ENCODE peak calls at places on chromosome 9, in seven cellular contexts. One of them, this sample, is unnamed.

GRCh38 chr9:136787690-136788400 is 3.3 kb upstream of the TMEM141 start:
- DNase-seq in OCI-M1: peak
- DNase-seq in NT2/D1: peak
- DNase-seq in GM12865: peak
- DNase-seq in RWPE2: peak
- DNase-seq in HCT116: no peak
- DNase-seq in GM18507: no peak
- DNase-seq in this sample: no peak

GRCh38 chr9:97954550-97954989 is 16.6 kb upstream of the HEMGN start:
- DNase-seq in OCI-M1: peak
- DNase-seq in NT2/D1: peak
- DNase-seq in GM12865: peak
- DNase-seq in RWPE2: no peak
- DNase-seq in HCT116: peak
- DNase-seq in GM18507: peak
- DNase-seq in this sample: peak

GRCh38 chr9:101977614-101978210 is 239.3 kb upstream of the GRIN3A start:
- DNase-seq in OCI-M1: peak
- DNase-seq in NT2/D1: no peak
- DNase-seq in GM12865: peak
- DNase-seq in RWPE2: no peak
- DNase-seq in HCT116: peak
- DNase-seq in GM18507: peak
- DNase-seq in this sample: no peak

GRCh38 chr9:89463986-89464901 is 33.7 kb downstream of the SEMA4D start:
- DNase-seq in OCI-M1: peak
- DNase-seq in NT2/D1: no peak
- DNase-seq in GM12865: peak
- DNase-seq in RWPE2: peak
- DNase-seq in HCT116: no peak
- DNase-seq in GM18507: peak
- DNase-seq in this sample: peak

GRCh38 chr9:69292078-69292477 is 32.9 kb upstream of the ENTREP1 start:
- DNase-seq in OCI-M1: no peak
- DNase-seq in NT2/D1: no peak
- DNase-seq in GM12865: no peak
- DNase-seq in RWPE2: no peak
- DNase-seq in HCT116: peak
- DNase-seq in GM18507: no peak
- DNase-seq in this sample: no peak

GRCh38 chr9:91771027-91771426 is 179.0 kb downstream of the ROR2 start:
- DNase-seq in OCI-M1: no peak
- DNase-seq in NT2/D1: no peak
- DNase-seq in GM12865: no peak
- DNase-seq in RWPE2: no peak
- DNase-seq in HCT116: no peak
- DNase-seq in GM18507: no peak
- DNase-seq in this sample: no peak

GRCh38 chr9:111839387-111839786 is 44.6 kb upstream of the SHOC1 start:
- DNase-seq in OCI-M1: no peak
- DNase-seq in NT2/D1: no peak
- DNase-seq in GM12865: peak
- DNase-seq in RWPE2: no peak
- DNase-seq in HCT116: no peak
- DNase-seq in GM18507: peak
- DNase-seq in this sample: peak

GRCh38 chr9:32486839-32487562 is 39.0 kb downstream of the RIGI start:
- DNase-seq in OCI-M1: no peak
- DNase-seq in NT2/D1: no peak
- DNase-seq in GM12865: no peak
- DNase-seq in RWPE2: no peak
- DNase-seq in HCT116: no peak
- DNase-seq in GM18507: no peak
- DNase-seq in this sample: no peak

GRCh38 chr9:73548201-73548600 is 396.5 kb downstream of the ANXA1 start:
- DNase-seq in OCI-M1: no peak
- DNase-seq in NT2/D1: no peak
- DNase-seq in GM12865: no peak
- DNase-seq in RWPE2: no peak
- DNase-seq in HCT116: no peak
- DNase-seq in GM18507: no peak
- DNase-seq in this sample: no peak

GRCh38 chr9:10910779-10911178 is 298.0 kb upstream of the PTPRD start:
- DNase-seq in OCI-M1: no peak
- DNase-seq in NT2/D1: no peak
- DNase-seq in GM12865: no peak
- DNase-seq in RWPE2: no peak
- DNase-seq in HCT116: no peak
- DNase-seq in GM18507: no peak
- DNase-seq in this sample: no peak

GRCh38 chr9:107547303-107547702 is 57.7 kb upstream of the KLF4 start:
- DNase-seq in OCI-M1: no peak
- DNase-seq in NT2/D1: no peak
- DNase-seq in GM12865: no peak
- DNase-seq in RWPE2: no peak
- DNase-seq in HCT116: no peak
- DNase-seq in GM18507: no peak
- DNase-seq in this sample: no peak

GRCh38 chr9:133058550-133059320 is 3.0 kb upstream of the CEL start:
- DNase-seq in OCI-M1: peak
- DNase-seq in NT2/D1: no peak
- DNase-seq in GM12865: peak
- DNase-seq in RWPE2: no peak
- DNase-seq in HCT116: no peak
- DNase-seq in GM18507: peak
- DNase-seq in this sample: peak

GRCh38 chr9:116450378-116451139 is 236.5 kb upstream of the TRIM32 start:
- DNase-seq in OCI-M1: peak
- DNase-seq in NT2/D1: no peak
- DNase-seq in GM12865: peak
- DNase-seq in RWPE2: no peak
- DNase-seq in HCT116: no peak
- DNase-seq in GM18507: no peak
- DNase-seq in this sample: no peak

GRCh38 chr9:75644649-75645048 is 245.8 kb upstream of the PCSK5 start:
- DNase-seq in OCI-M1: no peak
- DNase-seq in NT2/D1: no peak
- DNase-seq in GM12865: no peak
- DNase-seq in RWPE2: no peak
- DNase-seq in HCT116: no peak
- DNase-seq in GM18507: no peak
- DNase-seq in this sample: no peak

This sample was measured in GM12864.